ENCODE peak calls at places on chromosomes 11 and 22, in ten cellular contexts. Y, N, C, A, T, F, B, S, Q and D are unnamed samples.

GRCh38 chr11:97742717-97743116 is 1278.0 kb upstream of the CNTN5 start:
- DNase-seq in B (no peak), N (no peak), S (no peak), A (no peak), T (no peak), Y (no peak), F (no peak), C (no peak), Q (no peak), D (no peak)

GRCh38 chr22:25680949-25681348 is 61.0 kb upstream of the MYO18B start:
- DNase-seq in T (no peak), A (no peak), C (no peak), Q (no peak), S (no peak), F (no peak), Y (no peak), N (no peak), B (no peak), D (no peak)

GRCh38 chr11:129613076-129613475 is 202.6 kb upstream of the TMEM45B start:
- DNase-seq in T (no peak), N (no peak), F (no peak), Y (no peak), B (no peak), C (no peak), Q (no peak), S (no peak), A (no peak), D (no peak)

GRCh38 chr11:28632338-28632737 is 524.1 kb downstream of the METTL15 start:
- DNase-seq in S (no peak), B (no peak), F (no peak), C (no peak), Q (no peak), N (no peak), T (no peak), Y (no peak), A (no peak), D (no peak)

GRCh38 chr11:120388261-120388660 is 52.0 kb downstream of the ARHGEF12 start:
- DNase-seq in N (no peak), F (no peak), B (no peak), A (no peak), T (no peak), Y (no peak), C (no peak), Q (no peak), S (no peak), D (no peak)

GRCh38 chr11:124799384-124800225 is 601 bp downstream of the MSANTD2 start:
- DNase-seq in N (peak), T (peak), Y (peak), Q (peak), C (no peak), S (peak), A (peak), F (peak), B (peak), D (no peak)

GRCh38 chr11:126416542-126417090 is 61.1 kb downstream of the ST3GAL4 start:
- DNase-seq in B (peak), A (peak), S (no peak), Y (peak), N (peak), F (no peak), T (peak), Q (peak), C (no peak), D (peak)

GRCh38 chr11:112499153-112499907 is 238.7 kb upstream of the PLET1 start:
- DNase-seq in A (no peak), T (no peak), C (no peak), S (no peak), B (no peak), Q (no peak), F (no peak), Y (no peak), N (no peak), D (no peak)

GRCh38 chr22:36026741-36027140 is 1.9 kb downstream of the RBFOX2 start:
- DNase-seq in S (no peak), Q (no peak), A (no peak), B (no peak), Y (no peak), F (no peak), T (no peak), N (no peak), C (no peak), D (no peak)

GRCh38 chr11:5509803-5510202 is at the start of gene UBQLN3:
- DNase-seq in Y (no peak), Q (no peak), N (no peak), A (no peak), F (no peak), T (no peak), B (no peak), S (no peak), C (no peak), D (no peak)

GRCh38 chr11:5736396-5736795 is at the start of gene OR56B1:
- DNase-seq in T (no peak), A (no peak), B (no peak), Q (no peak), C (no peak), N (no peak), F (no peak), Y (no peak), S (no peak), D (no peak)

GRCh38 chr11:125886997-125887372 is 483 bp upstream of the HYLS1 start:
- DNase-seq in Y (peak), B (peak), Q (peak), T (peak), F (no peak), S (no peak), A (peak), C (no peak), N (no peak), D (no peak)

GRCh38 chr11:565921-566509 is 5.2 kb downstream of the RASSF7 start:
- DNase-seq in T (no peak), Y (no peak), N (no peak), C (no peak), S (no peak), A (no peak), Q (no peak), F (no peak), B (no peak), D (no peak)

GRCh38 chr11:116930177-116930576 is 92.8 kb upstream of the APOA1 start:
- DNase-seq in Y (no peak), T (peak), N (no peak), A (peak), Q (no peak), S (no peak), C (no peak), B (no peak), F (no peak), D (no peak)

GRCh38 chr11:119488256-119488995 is 65.5 kb upstream of the THY1 start:
- DNase-seq in N (no peak), Y (no peak), C (no peak), S (peak), Q (no peak), A (no peak), T (no peak), F (peak), B (peak), D (no peak)

GRCh38 chr22:46660604-46661201 is 40.5 kb downstream of the GRAMD4 start:
- DNase-seq in Q (peak), S (no peak), F (no peak), T (peak), B (peak), N (no peak), Y (no peak), A (no peak), C (no peak), D (no peak)

GRCh38 chr22:46373838-46374662 is 38.5 kb downstream of the TRMU start:
- DNase-seq in C (no peak), T (no peak), N (no peak), B (no peak), Q (no peak), S (no peak), Y (no peak), F (no peak), A (peak), D (no peak)

GRCh38 chr11:72040497-72041363 is 39.6 kb downstream of the NUMA1 start:
- DNase-seq in A (peak), N (peak), F (peak), Q (peak), B (peak), S (peak), T (peak), C (peak), Y (peak), D (peak)

GRCh38 chr11:62372871-62373270 is 35.6 kb downstream of the ASRGL1 start:
- DNase-seq in Y (no peak), N (no peak), T (no peak), A (peak), S (no peak), Q (no peak), B (no peak), C (no peak), F (no peak), D (no peak)

GRCh38 chr11:13289081-13289480 is 11.5 kb downstream of the BMAL1 start:
- DNase-seq in T (no peak), A (no peak), N (no peak), C (no peak), S (no peak), Y (no peak), Q (no peak), F (no peak), B (no peak), D (no peak)

GRCh38 chr11:63683133-63683991 is 2.1 kb downstream of the RTN3 start:
- DNase-seq in Y (no peak), B (no peak), A (no peak), F (no peak), Q (no peak), S (no peak), N (no peak), C (no peak), T (no peak), D (no peak)

GRCh38 chr22:30883586-30884145 is 84.9 kb downstream of the MORC2 start:
- DNase-seq in A (no peak), C (no peak), N (no peak), T (no peak), Y (peak), B (no peak), F (no peak), Q (no peak), S (no peak), D (no peak)

GRCh38 chr11:59857444-59858434 is 8.5 kb downstream of the TCN1 start:
- DNase-seq in N (no peak), A (no peak), S (no peak), C (no peak), Q (no peak), F (no peak), B (peak), Y (no peak), T (no peak), D (no peak)

GRCh38 chr22:38735465-38736256 is 20.1 kb downstream of the SUN2 start:
- DNase-seq in F (no peak), T (no peak), N (no peak), A (peak), B (no peak), Q (no peak), C (no peak), Y (peak), S (no peak), D (no peak)

GRCh38 chr22:19761022-19761499 is 483 bp downstream of the TBX1 start:
- DNase-seq in N (no peak), Q (no peak), F (no peak), C (no peak), A (no peak), Y (no peak), B (no peak), T (no peak), S (no peak), D (no peak)

GRCh38 chr11:9260182-9261146 is 4.7 kb downstream of the DENND5A start:
- DNase-seq in F (no peak), Q (no peak), B (no peak), Y (no peak), A (peak), C (no peak), N (no peak), S (no peak), T (peak), D (no peak)
- TF ChIP-seq CTCF in F (peak), Q (no peak), B (no peak), Y (peak), A (peak), C (peak), N (no peak), S (peak), T (no peak), D (no peak)

GRCh38 chr11:65851083-65851579 is 6.8 kb downstream of the CFL1 start:
- DNase-seq in C (no peak), Y (no peak), Q (no peak), S (no peak), T (no peak), N (no peak), B (no peak), A (peak), F (no peak), D (no peak)
- TF ChIP-seq CTCF in C (peak), Y (peak), Q (no peak), S (peak), T (no peak), N (peak), B (peak), A (peak), F (peak), D (no peak)

DNA sequence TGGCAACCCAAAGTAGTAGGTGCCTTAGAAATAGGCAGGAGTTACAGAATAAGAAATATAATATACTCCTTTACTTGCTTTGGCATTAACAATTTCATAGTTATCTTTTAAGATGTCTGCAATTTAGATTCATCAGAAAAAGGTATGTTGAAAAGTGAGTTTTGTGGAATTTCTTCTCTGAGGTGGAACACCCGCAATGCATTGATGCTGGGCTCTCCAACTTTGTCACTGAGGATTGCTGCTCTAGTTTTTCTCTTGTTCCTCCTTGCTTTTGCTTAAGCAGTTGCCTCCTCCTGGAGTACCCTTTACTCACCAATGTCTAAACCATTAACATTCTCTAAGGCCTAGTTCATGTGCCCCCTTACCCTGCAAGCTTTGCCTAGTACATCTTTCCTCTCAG is 14.1 kb upstream of the ME3 start:
- DNase-seq in B (no peak), S (no peak), T (no peak), Y (no peak), N (no peak), F (no peak), A (no peak), Q (no peak), C (no peak), D (no peak)
- TF ChIP-seq CTCF in B (no peak), S (no peak), T (no peak), Y (no peak), N (no peak), F (no peak), A (no peak), Q (no peak), C (no peak), D (no peak)

GRCh38 chr22:27880778-27881394 is 38.2 kb downstream of the PITPNB start:
- DNase-seq in A (peak), T (no peak), B (peak), S (no peak), Y (no peak), Q (no peak), C (peak), F (no peak), N (no peak), D (no peak)
- TF ChIP-seq CTCF in A (peak), T (peak), B (peak), S (peak), Y (peak), Q (peak), C (peak), F (peak), N (peak), D (peak)